ENCODE peak calls at places on chromosomes 7 and 10, in seven cellular contexts. S is stomach, V is A549, R is transverse colon, D is H1, P is HepG2, U is esophagus muscularis mucosa. L is an unnamed sample.

GRCh38 chr10:32225976-32226375 is 121.0 kb downstream of the EPC1 start:
- DNase-seq in U (no peak), V (no peak), D (no peak), S (no peak), P (no peak), R (no peak), L (no peak)

GRCh38 chr7:30771859-30772429 is 727 bp downstream of the MINDY4 start:
- DNase-seq in R (no peak), U (no peak), P (no peak), S (no peak), V (no peak), D (no peak), L (no peak)

GRCh38 chr10:109783286-109783685 is 140.0 kb downstream of the XPNPEP1 start:
- DNase-seq in U (no peak), R (no peak), P (no peak), V (no peak), D (no peak), S (no peak), L (no peak)

GRCh38 chr7:28986723-28987122 is 28.6 kb upstream of the TRIL start:
- DNase-seq in R (no peak), U (peak; percentile 88), S (no peak), V (no peak), P (no peak), D (no peak), L (no peak)

GRCh38 chr10:100245484-100246220 is 16.3 kb upstream of the CHUK start:
- DNase-seq in U (no peak), V (no peak), R (no peak), S (no peak), P (no peak), D (no peak), L (no peak)

GRCh38 chr10:116109881-116110280 is 163.1 kb downstream of the GFRA1 start:
- DNase-seq in P (no peak), V (no peak), D (no peak), S (peak; percentile 8), U (no peak), R (no peak), L (no peak)

GRCh38 chr7:78712111-78712510 is 741.4 kb downstream of the MAGI2 start:
- DNase-seq in U (no peak), V (no peak), P (no peak), D (no peak), R (no peak), S (no peak), L (no peak)

GRCh38 chr10:82986216-82986615 is 1111.2 kb downstream of the NRG3 start:
- DNase-seq in P (no peak), S (no peak), U (no peak), V (no peak), D (no peak), R (no peak), L (no peak)

GRCh38 chr10:44030132-44030531 is 354.8 kb downstream of the CXCL12 start:
- DNase-seq in V (no peak), U (no peak), P (no peak), D (no peak), S (no peak), R (no peak), L (no peak)

GRCh38 chr7:877312-878232 is 1.2 kb downstream of the GET4 start:
- DNase-seq in V (no peak), R (peak; percentile 48), D (no peak), S (peak; percentile 56), P (peak; percentile 23), U (no peak), L (no peak)

GRCh38 chr7:2637505-2638223 is 5.9 kb downstream of the TTYH3 start:
- DNase-seq in D (no peak), V (no peak), P (peak; percentile 40), U (no peak), S (no peak), R (peak; percentile 67), L (no peak)

GRCh38 chr10:87547734-87548311 is 43.1 kb downstream of the MINPP1 start:
- DNase-seq in V (no peak), P (no peak), R (no peak), S (no peak), U (no peak), D (no peak), L (no peak)

GRCh38 chr10:99660662-99661369 is 1.5 kb downstream of the ENTPD7 start:
- DNase-seq in R (no peak), S (no peak), D (no peak), V (no peak), P (no peak), U (no peak), L (no peak)

GRCh38 chr7:111730476-111731300 is 168.4 kb upstream of the IMMP2L start:
- DNase-seq in V (peak; percentile 73), D (no peak), S (no peak), P (peak; percentile 24), U (no peak), R (no peak), L (no peak)

GRCh38 chr10:109893371-109893770 is 29.9 kb downstream of the XPNPEP1 start:
- DNase-seq in R (no peak), U (no peak), D (no peak), P (no peak), V (no peak), S (no peak), L (no peak)

GRCh38 chr7:106793015-106793651 is 71.9 kb upstream of the PIK3CG start:
- DNase-seq in U (no peak), S (no peak), D (no peak), P (peak; percentile 7), R (no peak), V (peak; percentile 38), L (no peak)

GRCh38 chr7:4856336-4857056 is 5.3 kb downstream of the PAPOLB start:
- DNase-seq in V (no peak), R (no peak), S (no peak), P (peak; percentile 25), U (no peak), D (no peak), L (no peak)

GRCh38 chr10:119737827-119738226 is 12.0 kb downstream of the INPP5F start:
- DNase-seq in U (no peak), D (no peak), R (peak; percentile 30), V (peak; percentile 81), S (no peak), P (no peak), L (no peak)

GRCh38 chr7:28165971-28166955 is 14.3 kb downstream of the JAZF1 start:
- DNase-seq in V (no peak), R (no peak), S (no peak), P (no peak), U (no peak), D (no peak), L (no peak)

GRCh38 chr7:82778021-82778420 is 334.4 kb upstream of the CACNA2D1 start:
- DNase-seq in U (no peak), D (no peak), V (no peak), R (no peak), S (no peak), P (no peak), L (no peak)

GRCh38 chr7:80443336-80443735 is 68.5 kb downstream of the GNAT3 start:
- DNase-seq in U (no peak), P (no peak), S (no peak), V (no peak), D (no peak), R (no peak), L (no peak)

GRCh38 chr10:69451209-69451783 is at the start of gene TSPAN15:
- DNase-seq in U (no peak), S (peak; percentile 95), D (peak; percentile 88), V (peak; percentile 94), P (peak; percentile 68), R (peak; percentile 95), L (peak; percentile 42)

GRCh38 chr7:32929430-32930161 is 27.6 kb upstream of the FKBP9 start:
- DNase-seq in D (no peak), U (no peak), R (no peak), V (no peak), S (no peak), P (no peak), L (no peak)

GRCh38 chr10:89861584-89862287 is 160.3 kb downstream of the KIF20B start:
- DNase-seq in V (no peak), U (no peak), R (no peak), S (no peak), D (no peak), P (no peak), L (no peak)

GRCh38 chr10:131002031-131002861 is 309.3 kb downstream of the TCERG1L start:
- DNase-seq in P (no peak), R (no peak), D (peak; percentile 57), S (no peak), V (no peak), U (peak; percentile 90), L (no peak)

GRCh38 chr7:30846378-30846777 is 65.3 kb upstream of the AQP1 start:
- DNase-seq in P (no peak), D (no peak), U (no peak), S (peak; percentile 61), R (peak; percentile 76), V (no peak), L (no peak)

GRCh38 chr7:7051221-7051877 is 131.0 kb upstream of the C1GALT1 start:
- DNase-seq in P (no peak), R (peak; percentile 9), V (peak; percentile 6), U (no peak), S (no peak), D (no peak), L (no peak)

GRCh38 chr10:3790858-3791257 is 5.8 kb upstream of the KLF6 start:
- DNase-seq in U (peak; percentile 82), V (no peak), S (no peak), P (no peak), D (no peak), R (no peak), L (no peak)
- TF ChIP-seq CTCF in U (no peak), V (no peak), S (no peak), P (no peak), D (no peak), R (no peak), L (no peak)

DNA sequence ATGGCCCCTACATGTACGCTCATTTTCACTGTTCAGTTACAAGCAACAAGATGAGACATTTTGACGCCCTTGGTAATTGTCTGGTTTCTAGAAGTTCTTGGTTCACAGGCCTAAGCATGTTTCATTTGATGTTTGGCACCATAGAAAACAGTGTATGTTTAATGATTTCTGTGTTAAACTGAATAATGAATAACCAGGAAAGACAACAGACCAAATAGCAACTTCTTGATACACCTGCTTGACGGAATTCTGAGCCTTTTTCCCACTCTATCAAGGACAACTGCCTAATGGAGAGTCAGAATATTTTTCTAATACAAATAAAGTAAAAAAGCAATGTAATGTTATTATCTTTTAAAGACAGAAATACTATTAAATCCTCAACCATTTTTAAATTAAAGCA is 258.7 kb downstream of the KCNMA1 start:
- DNase-seq in D (no peak), U (no peak), V (no peak), R (no peak), P (no peak), S (no peak), L (no peak)
- TF ChIP-seq EP300 in D (no peak), U (no peak), V (no peak), R (no peak), P (no peak), S (no peak), L (no peak)

GRCh38 chr10:132422931-132423813 is 26.2 kb downstream of the PWWP2B start:
- DNase-seq in U (no peak), D (no peak), V (no peak), P (no peak), S (no peak), R (no peak), L (no peak)
- H3K4me3 ChIP-seq in U (no peak overlapping the region), D (no peak overlapping the region), V (no peak overlapping the region), P (no peak overlapping the region), S (no peak overlapping the region), R (no peak overlapping the region), L (no peak overlapping the region)

DNA sequence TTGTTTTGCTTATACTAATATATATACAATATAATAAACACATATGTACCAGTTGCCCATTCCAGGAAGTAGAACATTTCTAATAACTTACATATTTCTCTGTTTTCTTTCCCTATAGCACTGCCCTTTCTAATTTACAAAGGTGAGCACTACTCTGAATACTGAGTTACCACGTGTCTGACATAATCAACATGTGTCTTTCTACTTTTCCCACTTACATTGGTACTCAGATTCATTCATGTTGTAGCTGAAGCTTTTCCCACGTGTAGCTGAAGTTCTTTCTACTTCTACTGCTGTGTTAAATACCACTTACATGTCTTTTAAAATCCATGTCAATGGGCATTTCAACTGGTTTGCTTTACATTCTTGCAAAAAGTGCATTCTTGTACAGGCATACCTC is 317.3 kb downstream of the DGKB start:
- DNase-seq in R (no peak), S (no peak), P (no peak), U (no peak), V (no peak), D (no peak), L (no peak)
- TF ChIP-seq CTCF in R (no peak), S (no peak), P (no peak), U (no peak), V (no peak), D (no peak), L (no peak)